ENCODE peak calls at places on chromosomes 11 and 22, in eight cellular contexts. R, V, C, U, E, W, Q and M are unnamed samples.

GRCh38 chr11:34860034-34860433 is 56.1 kb downstream of the APIP start:
- DNase-seq in R (no peak), V (no peak), C (no peak), U (no peak), E (no peak), W (no peak), Q (no peak), M (no peak)

GRCh38 chr11:78711732-78712131 is 137.1 kb upstream of the NARS2 start:
- DNase-seq in R (no peak), V (no peak), C (no peak), U (no peak), E (no peak), W (no peak), Q (no peak), M (no peak)

GRCh38 chr11:12113294-12113693 is 2.9 kb downstream of the MICAL2 start:
- DNase-seq in R (no peak), V (peak; percentile 57), C (no peak), U (no peak), E (no peak), W (no peak), Q (no peak), M (no peak)

GRCh38 chr11:70650075-70650909 is 252.0 kb downstream of the CTTN start:
- DNase-seq in R (peak; percentile 17), V (peak; percentile 75), C (peak; percentile 71), U (peak; percentile 51), E (no peak), W (peak; percentile 58), Q (peak; percentile 66), M (peak; percentile 44)

GRCh38 chr11:44625759-44626523 is 60.5 kb downstream of the CD82 start:
- DNase-seq in R (no peak), V (no peak), C (no peak), U (peak; percentile 20), E (no peak), W (no peak), Q (no peak), M (no peak)

GRCh38 chr11:118290923-118291322 is 13.6 kb upstream of the CD3E start:
- DNase-seq in R (no peak), V (peak; percentile 60), C (no peak), U (peak; percentile 45), E (no peak), W (peak; percentile 28), Q (no peak), M (no peak)

GRCh38 chr11:29317669-29318068 is 699.2 kb downstream of the KCNA4 start:
- DNase-seq in R (no peak), V (no peak), C (no peak), U (no peak), E (no peak), W (no peak), Q (no peak), M (no peak)

GRCh38 chr11:34624069-34624468 is 3.2 kb downstream of the EHF start:
- DNase-seq in R (no peak), V (no peak), C (no peak), U (peak; percentile 76), E (no peak), W (no peak), Q (no peak), M (no peak)

GRCh38 chr11:73570415-73571114 is 27.3 kb downstream of the FAM168A start:
- DNase-seq in R (no peak), V (peak; percentile 35), C (no peak), U (no peak), E (no peak), W (no peak), Q (peak; percentile 42), M (no peak)

GRCh38 chr22:30777589-30777988 is 82.9 kb downstream of the OSBP2 start:
- DNase-seq in R (no peak), V (no peak), C (no peak), U (no peak), E (no peak), W (no peak), Q (no peak), M (no peak)

GRCh38 chr11:77510095-77510494 is 36.2 kb upstream of the PAK1 start:
- DNase-seq in R (no peak), V (no peak), C (no peak), U (no peak), E (no peak), W (no peak), Q (no peak), M (no peak)

GRCh38 chr11:66151273-66151672 is 81.2 kb downstream of the PACS1 start:
- DNase-seq in R (no peak), V (no peak), C (no peak), U (no peak), E (no peak), W (no peak), Q (no peak), M (no peak)

GRCh38 chr11:92707173-92707619 is 262.3 kb upstream of the MTNR1B start:
- DNase-seq in R (no peak), V (no peak), C (no peak), U (no peak), E (no peak), W (no peak), Q (no peak), M (no peak)

GRCh38 chr22:32476286-32476685 is 1.7 kb downstream of the FBXO7 start:
- DNase-seq in R (no peak), V (no peak), C (no peak), U (no peak), E (no peak), W (peak; percentile 36), Q (no peak), M (no peak)

GRCh38 chr11:66479741-66480115 is 506 bp upstream of the DPP3 start:
- DNase-seq in R (no peak), V (no peak), C (no peak), U (no peak), E (no peak), W (no peak), Q (peak; percentile 63), M (no peak)

GRCh38 chr22:40377931-40378330 is 7.5 kb downstream of the SGSM3 start:
- DNase-seq in R (no peak), V (no peak), C (no peak), U (no peak), E (no peak), W (no peak), Q (no peak), M (no peak)

GRCh38 chr11:44833869-44834452 is 107.2 kb downstream of the TSPAN18 start:
- DNase-seq in R (no peak), V (no peak), C (no peak), U (no peak), E (no peak), W (no peak), Q (no peak), M (no peak)

GRCh38 chr11:1450958-1451710 is 35.4 kb downstream of the MOB2 start:
- DNase-seq in R (no peak), V (peak; percentile 10), C (no peak), U (no peak), E (no peak), W (no peak), Q (no peak), M (no peak)

GRCh38 chr11:72379384-72380131 is 54.8 kb downstream of the CLPB start:
- DNase-seq in R (no peak), V (no peak), C (no peak), U (no peak), E (no peak), W (no peak), Q (no peak), M (no peak)

GRCh38 chr22:48701296-48702030 is 1126.2 kb downstream of the BRD1 start:
- DNase-seq in R (no peak), V (no peak), C (no peak), U (no peak), E (peak; percentile 47), W (no peak), Q (no peak), M (no peak)

GRCh38 chr11:103601230-103601846 is 435.1 kb upstream of the DDI1 start:
- DNase-seq in R (peak; percentile 41), V (peak; percentile 73), C (no peak), U (no peak), E (no peak), W (peak; percentile 69), Q (peak; percentile 68), M (no peak)

GRCh38 chr11:129252621-129253020 is 60.5 kb upstream of the ARHGAP32 start:
- DNase-seq in R (no peak), V (no peak), C (no peak), U (no peak), E (no peak), W (no peak), Q (no peak), M (no peak)

GRCh38 chr11:130340671-130341319 is 26.1 kb upstream of the ZBTB44 start:
- DNase-seq in R (no peak), V (no peak), C (no peak), U (no peak), E (no peak), W (no peak), Q (no peak), M (no peak)